ENCODE peak calls at places on chromosomes 12 and 14, in four cellular contexts. F is GM04503, N is hepatocyte, Z is GM04504. V is an unnamed sample.

GRCh38 chr12:122726056-122726558 is 4.5 kb downstream of the HCAR1 start:
- DNase-seq in F (no peak), N (peak), Z (no peak), V (no peak)

GRCh38 chr12:89355243-89356068 is 3.2 kb upstream of the DUSP6 start:
- DNase-seq in F (no peak), N (no peak), Z (no peak), V (no peak)

GRCh38 chr12:953776-954175 is 4.3 kb upstream of the RAD52 start:
- DNase-seq in F (no peak), N (no peak), Z (peak), V (peak)

GRCh38 chr14:104268725-104269436 is 130.5 kb downstream of the KIF26A start:
- DNase-seq in F (no peak), N (no peak), Z (no peak), V (no peak)

GRCh38 chr14:51116682-51117081 is 21.8 kb upstream of the TRIM9 start:
- DNase-seq in F (no peak), N (no peak), Z (no peak), V (no peak)

GRCh38 chr14:91368681-91369416 is 48.8 kb downstream of the CCDC88C start:
- DNase-seq in F (no peak), N (no peak), Z (no peak), V (no peak)

GRCh38 chr12:127343941-127344340 is 923.0 kb upstream of the TMEM132C start:
- DNase-seq in F (no peak), N (no peak), Z (no peak), V (no peak)

GRCh38 chr14:105324871-105325270 is 10.3 kb downstream of the PACS2 start:
- DNase-seq in F (no peak), N (no peak), Z (no peak), V (no peak)

GRCh38 chr12:77343291-77343690 is 277.9 kb upstream of the E2F7 start:
- DNase-seq in F (no peak), N (no peak), Z (no peak), V (no peak)

GRCh38 chr14:99508896-99509629 is 27.9 kb downstream of the CCNK start:
- DNase-seq in F (no peak), N (peak), Z (no peak), V (no peak)

GRCh38 chr12:72203764-72204335 is 68.3 kb upstream of the TRHDE start:
- DNase-seq in F (no peak), N (no peak), Z (no peak), V (no peak)

GRCh38 chr12:114671664-114672476 is 12.1 kb downstream of the TBX3 start:
- DNase-seq in F (no peak), N (peak), Z (no peak), V (no peak)

GRCh38 chr12:101485015-101485414 is 9.9 kb downstream of the SPIC start:
- DNase-seq in F (peak), N (no peak), Z (no peak), V (no peak)

GRCh38 chr12:51351913-51352532 is 5.5 kb upstream of the CELA1 start:
- DNase-seq in F (no peak), N (peak), Z (peak), V (no peak)

GRCh38 chr12:55932546-55932919 is 1.6 kb downstream of the DGKA start:
- DNase-seq in F (no peak), N (no peak), Z (no peak), V (no peak)

GRCh38 chr14:92368001-92368400 is 45.0 kb downstream of the SLC24A4 start:
- DNase-seq in F (no peak), N (no peak), Z (no peak), V (no peak)

GRCh38 chr12:67651380-67651695 is 2.8 kb downstream of the DYRK2 start:
- DNase-seq in F (no peak), N (peak), Z (no peak), V (no peak)

GRCh38 chr14:29227631-29228030 is 461.0 kb downstream of the FOXG1 start:
- DNase-seq in F (no peak), N (no peak), Z (no peak), V (no peak)

GRCh38 chr12:98939350-98939749 is 294.3 kb downstream of the APAF1 start:
- DNase-seq in F (peak), N (peak), Z (peak), V (peak)

GRCh38 chr12:50101663-50102062 is 2.1 kb upstream of the GPD1 start:
- DNase-seq in F (no peak), N (peak), Z (no peak), V (no peak)

GRCh38 chr12:64560395-64561301 is 49.6 kb upstream of the RASSF3 start:
- DNase-seq in F (peak), N (peak), Z (peak), V (no peak)

GRCh38 chr12:31585271-31585670 is 5.7 kb downstream of the DENND5B start:
- DNase-seq in F (no peak), N (no peak), Z (no peak), V (no peak)

GRCh38 chr14:24238123-24238522 is 4.3 kb downstream of the TINF2 start:
- DNase-seq in F (no peak), N (peak), Z (no peak), V (no peak)

GRCh38 chr14:90298230-90298629 is 33.5 kb downstream of the NRDE2 start:
- DNase-seq in F (no peak), N (no peak), Z (no peak), V (no peak)

GRCh38 chr12:113359939-113360748 is 1.8 kb downstream of the PLBD2 start:
- DNase-seq in F (no peak), N (no peak), Z (no peak), V (no peak)

GRCh38 chr12:96167492-96167891 is 26.7 kb upstream of the ELK3 start:
- DNase-seq in F (no peak), N (no peak), Z (no peak), V (no peak)

GRCh38 chr12:64452559-64453329 is 824 bp downstream of the TBK1 start:
- DNase-seq in F (peak), N (peak), Z (peak), V (no peak)

GRCh38 chr14:24051162-24051788 is 534 bp upstream of the CARMIL3 start:
- DNase-seq in F (no peak), N (no peak), Z (no peak), V (no peak)

GRCh38 chr12:22083167-22083566 is 37.1 kb downstream of the CMAS start:
- DNase-seq in F (no peak), N (no peak), Z (peak), V (peak)

GRCh38 chr12:65533177-65533883 is 254.8 kb downstream of the MSRB3 start:
- DNase-seq in F (peak), N (no peak), Z (no peak), V (no peak)